ENCODE peak calls at places on chromosome 22, in four cellular contexts. J is ovary; E is left ventricle myocardium inferior; W is effector memory CD4-positive, alpha-beta T cell. G is an unnamed sample.

GRCh38 chr22:47189056-47189916 is 426.8 kb downstream of the TBC1D22A start:
- DNase-seq in J (no peak), W (no peak), E (no peak), G (no peak)

GRCh38 chr22:39090426-39091064 is 6.5 kb upstream of the APOBEC3H start:
- DNase-seq in J (no peak), W (peak), E (no peak), G (peak)

GRCh38 chr22:31947296-31947695 is 3.0 kb downstream of the YWHAH start:
- DNase-seq in W (no peak), J (no peak), E (no peak), G (peak)

GRCh38 chr22:23219787-23220484 is 39.6 kb downstream of the BCR start:
- DNase-seq in E (no peak), J (peak), W (no peak), G (peak)

GRCh38 chr22:28547132-28547842 is 132.4 kb downstream of the TTC28 start:
- DNase-seq in W (no peak), J (no peak), E (no peak), G (no peak)

GRCh38 chr22:24107668-24108067 is 73.6 kb upstream of the SUSD2 start:
- DNase-seq in J (peak), W (no peak), E (peak), G (peak)

GRCh38 chr22:27952779-27953178 is 33.7 kb upstream of the PITPNB start:
- DNase-seq in J (no peak), E (no peak), W (no peak), G (no peak)

GRCh38 chr22:32050678-32051515 is 7.8 kb downstream of the SLC5A1 start:
- DNase-seq in E (no peak), W (peak), J (no peak), G (peak)

GRCh38 chr22:32206774-32207758 is 2.2 kb upstream of the RFPL2 start:
- DNase-seq in W (no peak), E (no peak), J (no peak), G (peak)

GRCh38 chr22:49206281-49206680 is 621.4 kb downstream of the BRD1 start:
- DNase-seq in J (no peak), E (no peak), W (no peak), G (no peak)

GRCh38 chr22:25013634-25014033 is 61.1 kb downstream of the KIAA1671 start:
- DNase-seq in J (no peak), E (peak), W (no peak), G (peak)

GRCh38 chr22:44031111-44031963 is 7.2 kb downstream of the PARVB start:
- DNase-seq in E (no peak), J (no peak), W (no peak), G (no peak)

GRCh38 chr22:48765595-48765994 is 1062.1 kb downstream of the BRD1 start:
- DNase-seq in E (no peak), W (no peak), J (no peak), G (no peak)

GRCh38 chr22:48494256-48494967 is 1333.3 kb downstream of the BRD1 start:
- DNase-seq in W (no peak), E (no peak), J (peak), G (no peak)

GRCh38 chr22:16915711-16916110 is 90.5 kb upstream of the XKR3 start:
- DNase-seq in E (no peak), W (no peak), J (no peak), G (peak)

GRCh38 chr22:23652711-23653110 is 20.6 kb upstream of the DRICH1 start:
- DNase-seq in J (no peak), W (no peak), E (no peak), G (no peak)

GRCh38 chr22:24945430-24945829 is 1.1 kb downstream of the LHFPL7 start:
- DNase-seq in J (no peak), E (no peak), W (no peak), G (no peak)

GRCh38 chr22:44153705-44154104 is 27.0 kb upstream of the PARVG start:
- DNase-seq in J (no peak), W (no peak), E (no peak), G (no peak)

GRCh38 chr22:30694638-30695350 is at the start of gene OSBP2:
- DNase-seq in J (peak), E (peak), W (no peak), G (no peak)

GRCh38 chr22:46769191-46769675 is 6.8 kb downstream of the TBC1D22A start:
- DNase-seq in J (peak), W (no peak), E (peak), G (no peak)

GRCh38 chr22:22348127-22348814 is 103.7 kb downstream of the VPREB1 start:
- DNase-seq in E (no peak), J (no peak), W (no peak), G (no peak)

GRCh38 chr22:29041408-29041807 is 20.2 kb downstream of the C22orf31 start:
- DNase-seq in E (no peak), W (no peak), J (no peak), G (peak)

GRCh38 chr22:31218565-31219262 is 6.6 kb downstream of the LIMK2 start:
- DNase-seq in J (no peak), E (no peak), W (no peak), G (peak)

GRCh38 chr22:24159650-24160049 is 21.6 kb upstream of the SUSD2 start:
- DNase-seq in W (no peak), J (no peak), E (no peak), G (no peak)

GRCh38 chr22:29690481-29690880 is 29.3 kb upstream of the CABP7 start:
- DNase-seq in J (no peak), E (no peak), W (no peak), G (no peak)

GRCh38 chr22:37906364-37907008 is 389 bp downstream of the MICALL1 start:
- DNase-seq in E (peak), J (peak), W (peak), G (no peak)
- H3K27ac ChIP-seq in E (peak), J (peak), W (peak), G (peak)

DNA sequence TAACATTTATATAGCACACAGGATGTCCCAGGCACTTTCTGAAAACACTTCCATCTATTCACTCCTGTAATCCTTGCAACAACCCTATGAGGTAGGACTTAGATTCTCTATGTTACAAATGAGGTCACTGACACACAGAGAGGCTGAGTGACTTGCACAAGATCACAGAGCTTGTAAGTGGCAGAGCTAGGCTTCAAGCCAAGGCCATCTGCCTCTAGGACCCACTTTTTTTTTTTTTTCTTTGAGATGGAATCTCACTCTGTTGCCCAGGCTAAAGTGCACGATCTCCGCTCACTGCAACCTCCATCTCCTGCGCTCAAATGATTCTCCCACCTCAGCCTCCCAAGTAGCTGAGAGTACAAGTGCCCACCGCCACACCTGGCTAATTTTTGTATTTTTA is 18.4 kb upstream of the MYH9 start:
- DNase-seq in E (no peak), W (no peak), J (no peak), G (no peak)
- H3K27ac ChIP-seq in E (no peak), W (peak), J (no peak), G (no peak)

DNA sequence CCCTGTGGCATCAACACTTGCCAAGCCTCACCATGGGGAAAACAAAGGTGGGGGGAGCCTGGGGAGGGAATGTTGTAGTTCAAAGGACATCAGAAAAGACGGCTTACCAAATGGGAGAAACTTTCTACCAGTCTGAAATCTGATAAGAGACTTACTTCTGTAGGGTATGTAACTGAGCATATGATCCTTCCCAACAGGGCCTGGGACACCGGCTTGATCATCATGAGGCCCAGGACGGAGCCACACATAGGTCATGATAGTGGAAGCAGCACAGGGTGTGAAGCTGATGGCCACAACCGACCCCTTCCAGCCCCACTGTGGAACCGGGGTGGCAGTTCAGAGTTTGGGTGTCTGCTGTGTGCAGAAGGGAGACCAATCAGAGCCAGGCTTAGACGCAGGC is 51.1 kb downstream of the MICAL3 start:
- DNase-seq in W (no peak), E (no peak), J (no peak), G (no peak)
- H3K27ac ChIP-seq in W (no peak), E (peak), J (no peak), G (no peak)

DNA sequence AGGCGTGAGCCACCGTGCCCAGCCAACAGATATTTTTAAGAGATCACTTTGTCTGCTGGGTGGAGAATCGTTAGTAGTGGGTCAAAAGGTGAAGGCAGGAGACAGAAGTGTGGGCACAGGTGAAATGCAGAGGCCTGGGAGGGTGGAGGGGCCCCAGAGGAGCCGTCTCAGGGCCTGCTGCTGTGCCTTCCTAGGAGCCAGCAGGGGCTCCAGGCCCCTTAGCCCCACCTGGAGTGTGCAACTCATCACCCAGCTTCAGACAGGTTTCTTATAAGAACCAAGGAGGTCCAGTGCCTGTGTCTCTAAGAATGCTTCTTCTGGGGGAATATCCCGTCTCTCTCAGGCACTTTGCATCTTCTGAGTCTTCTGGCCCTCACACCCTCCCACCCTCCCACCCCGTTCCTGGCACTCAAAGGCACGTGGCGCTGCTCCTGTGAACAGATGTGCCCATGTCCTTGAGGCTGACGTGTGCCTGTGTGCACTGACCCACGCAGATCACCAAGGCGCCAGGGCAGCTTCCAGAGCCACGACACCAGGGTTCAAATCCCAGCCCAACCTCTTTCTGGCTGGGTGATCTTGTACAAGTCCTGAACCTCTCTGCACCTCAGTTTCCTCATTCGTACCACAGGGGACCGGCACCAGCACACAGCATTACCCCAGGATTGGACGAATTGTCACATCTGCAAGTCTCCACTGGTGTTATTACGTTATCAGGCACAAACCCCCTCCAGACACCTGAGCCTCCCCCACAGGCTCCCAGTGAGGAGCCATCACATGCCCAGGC is 3.4 kb downstream of the ARSA start:
- DNase-seq in W (no peak), J (no peak), E (no peak), G (no peak)
- H3K27ac ChIP-seq in W (no peak), J (no peak), E (no peak), G (no peak)

GRCh38 chr22:42872821-42873220 is 15.7 kb upstream of the ARFGAP3 start:
- DNase-seq in J (no peak), W (no peak), E (no peak), G (no peak)
- H3K27ac ChIP-seq in J (no peak), W (no peak), E (peak), G (no peak)

GRCh38 chr22:45676024-45676423 is 4.4 kb downstream of the ATXN10 start:
- DNase-seq in E (no peak), W (no peak), J (no peak), G (no peak)

GRCh38 chr22:45673482-45674175 is 2.0 kb downstream of the ATXN10 start:
- DNase-seq in J (no peak), W (no peak), E (no peak), G (no peak)

GRCh38 chr22:45671051-45671782 is 417 bp upstream of the ATXN10 start:
- DNase-seq in W (no peak), E (no peak), J (peak), G (no peak)

GRCh38 chr22:45672564-45673481 is 1.2 kb downstream of the ATXN10 start:
- DNase-seq in J (no peak), W (no peak), E (no peak), G (no peak)

GRCh38 chr22:45671783-45672563 is at the start of gene ATXN10:
- DNase-seq in E (peak), J (peak), W (peak), G (peak)
- H3K27ac ChIP-seq in E (peak), J (peak), W (peak), G (peak)

GRCh38 chr22:20018001-20018400 is 1.4 kb upstream of the ARVCF start:
- DNase-seq in W (no peak), E (no peak), J (no peak), G (no peak)

GRCh38 chr22:20019661-20020532 is 1.0 kb upstream of the TANGO2 start:
- DNase-seq in J (peak), W (no peak), E (no peak), G (no peak)

GRCh38 chr22:20015971-20016733 is 471 bp downstream of the ARVCF start:
- DNase-seq in W (peak), E (no peak), J (peak), G (no peak)

GRCh38 chr22:20016734-20017621 is at the start of gene ARVCF:
- DNase-seq in W (peak), J (peak), E (peak), G (peak)

DNA sequence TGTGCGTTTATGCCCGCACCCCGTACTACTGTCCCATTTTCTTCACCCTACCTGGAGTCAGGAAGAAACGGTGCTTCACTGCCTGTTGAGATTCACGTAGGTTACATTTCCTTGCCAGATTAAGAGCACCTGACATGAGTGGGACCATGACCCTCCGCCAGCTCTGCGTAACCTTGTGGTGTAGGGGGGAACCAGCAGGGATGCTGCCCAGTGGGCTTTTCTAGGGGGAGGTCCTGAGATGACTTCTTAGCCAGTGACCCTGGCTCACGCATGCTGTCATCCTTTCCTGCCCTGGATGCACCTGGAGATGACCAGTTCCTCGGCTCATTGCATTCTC is 967 bp upstream of the ARVCF start:
- DNase-seq in E (no peak), J (peak), W (no peak), G (no peak)
- H3K27ac ChIP-seq in E (no peak), J (no peak), W (no peak), G (no peak)

DNA sequence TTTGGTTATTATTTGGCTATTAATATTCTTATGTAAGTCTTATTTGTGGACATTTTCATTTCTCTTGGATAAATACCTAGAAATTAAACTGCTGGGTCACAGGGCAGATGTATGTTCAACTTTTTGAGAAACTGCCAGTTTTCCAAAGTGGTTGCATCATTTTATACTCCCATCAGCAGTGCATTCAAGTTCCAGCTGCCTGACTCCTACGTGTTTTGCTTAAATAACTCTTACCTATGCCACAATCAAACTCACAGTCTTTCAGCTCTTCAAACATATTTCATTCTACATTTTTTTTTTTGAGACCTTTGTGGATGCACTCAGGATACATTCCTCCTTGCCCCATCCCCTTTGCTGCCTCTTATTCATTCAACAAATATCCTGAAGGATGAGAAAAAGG is 9.2 kb downstream of the TCF20 start:
- DNase-seq in J (no peak), E (no peak), W (no peak), G (no peak)
- H3K27ac ChIP-seq in J (no peak), E (no peak), W (no peak), G (no peak)

GRCh38 chr22:26470807-26471206 is 12.8 kb downstream of the HPS4 start:
- DNase-seq in J (no peak), E (no peak), W (no peak), G (no peak)
- H3K27ac ChIP-seq in J (no peak), E (no peak), W (no peak), G (peak)

G was measured in mammary epithelial cell.